ENCODE peak calls at places on chromosomes 13 and 19, in five cellular contexts. P is gastrocnemius medialis, G is H9, F is thoracic aorta, L is pancreas. S is an unnamed sample. For H3K4me1, the result is how much of the 10 kb centered on the place peaks cover.

GRCh38 chr13:30042891-30043630 is 192.6 kb upstream of the UBL3 start:
- DNase-seq in P (no peak), G (no peak), L (no peak), F (no peak), S (no peak)

GRCh38 chr19:42196011-42197001 is 21.2 kb downstream of the DEDD2 start:
- DNase-seq in F (no peak), P (no peak), G (peak), L (no peak), S (no peak)

GRCh38 chr13:106602178-106602577 is 34.2 kb upstream of the ARGLU1 start:
- DNase-seq in P (no peak), L (no peak), G (no peak), F (no peak), S (no peak)

GRCh38 chr13:88031980-88032562 is 360.9 kb downstream of the SLITRK5 start:
- DNase-seq in F (no peak), P (no peak), L (no peak), G (no peak), S (no peak)

GRCh38 chr13:41053384-41053826 is 7.9 kb upstream of the WBP4 start:
- DNase-seq in L (no peak), F (no peak), P (peak), G (no peak), S (peak)

GRCh38 chr13:102856603-102857002 is 10.8 kb downstream of the ERCC5 start:
- DNase-seq in F (no peak), P (peak), G (no peak), L (no peak), S (peak)

GRCh38 chr19:10797078-10797477 is 38.9 kb downstream of the TMED1 start:
- DNase-seq in L (no peak), P (no peak), G (no peak), F (no peak), S (no peak)

GRCh38 chr19:41895745-41896580 is 13.0 kb downstream of the ARHGEF1 start:
- DNase-seq in F (no peak), L (no peak), G (no peak), P (no peak), S (no peak)

GRCh38 chr13:111854403-111854802 is 212.5 kb upstream of the SOX1 start:
- DNase-seq in G (no peak), P (no peak), L (no peak), F (no peak), S (no peak)

GRCh38 chr13:113670541-113670940 is 3.5 kb downstream of the GRK1 start:
- DNase-seq in G (no peak), P (peak), L (no peak), F (no peak), S (no peak)

GRCh38 chr13:50919291-50919690 is 9.7 kb downstream of the RNASEH2B start:
- DNase-seq in P (no peak), G (no peak), F (no peak), L (no peak), S (no peak)

GRCh38 chr19:50702870-50703829 is 16.5 kb downstream of the SHANK1 start:
- DNase-seq in F (no peak), P (no peak), G (no peak), L (peak), S (no peak)

GRCh38 chr19:36182612-36183454 is 30.6 kb upstream of the COX7A1 start:
- DNase-seq in F (no peak), L (no peak), P (no peak), G (peak), S (no peak)

GRCh38 chr13:33132644-33133440 is 116.6 kb downstream of the KL start:
- DNase-seq in F (no peak), P (no peak), G (no peak), L (no peak), S (no peak)

GRCh38 chr13:97076898-97077297 is 82.6 kb upstream of the OXGR1 start:
- DNase-seq in P (no peak), G (no peak), F (no peak), L (no peak), S (no peak)

GRCh38 chr13:112253631-112254030 is 122.5 kb upstream of the SPACA7 start:
- DNase-seq in F (no peak), P (no peak), L (no peak), G (no peak), S (no peak)

GRCh38 chr13:67440240-67440639 is 210.1 kb upstream of the PCDH9 start:
- DNase-seq in F (no peak), G (no peak), L (no peak), P (no peak), S (no peak)

GRCh38 chr13:68145852-68146251 is 915.7 kb upstream of the PCDH9 start:
- DNase-seq in G (no peak), L (no peak), P (no peak), F (no peak), S (no peak)

GRCh38 chr13:44989941-44990340 is 603 bp downstream of the GPALPP1 start:
- DNase-seq in P (no peak), L (no peak), F (no peak), G (no peak), S (no peak)

GRCh38 chr19:11209892-11210655 is 12.7 kb upstream of the KANK2 start:
- DNase-seq in L (no peak), G (no peak), P (no peak), F (no peak), S (no peak)

GRCh38 chr19:42281175-42282035 is 12.4 kb downstream of the CIC start:
- DNase-seq in F (no peak), L (peak), G (peak), P (no peak), S (peak)

GRCh38 chr13:30108913-30109237 is 198.5 kb downstream of the KATNAL1 start:
- DNase-seq in P (no peak), G (no peak), F (no peak), L (peak), S (no peak)

GRCh38 chr19:17944301-17944700 is 11.5 kb downstream of the CCDC124 start:
- DNase-seq in G (no peak), P (no peak), L (no peak), F (no peak), S (no peak)

GRCh38 chr19:3796358-3796757 is 10.2 kb upstream of the MATK start:
- DNase-seq in G (no peak), P (no peak), F (no peak), L (no peak), S (no peak)

GRCh38 chr13:106616729-106617128 is 48.8 kb upstream of the ARGLU1 start:
- DNase-seq in F (no peak), P (no peak), L (no peak), G (no peak), S (no peak)

GRCh38 chr13:91398413-91399188 is at the start of gene GPC5:
- DNase-seq in G (peak), P (peak), F (peak), L (peak), S (peak)

GRCh38 chr19:18156841-18157464 is 4.0 kb downstream of the PIK3R2 start:
- DNase-seq in L (peak), F (no peak), G (no peak), P (peak), S (peak)

GRCh38 chr13:48456546-48456945 is 43.6 kb upstream of the LPAR6 start:
- DNase-seq in L (no peak), P (no peak), G (no peak), F (no peak), S (no peak)

GRCh38 chr13:93226623-93227279 is at the start of gene GPC6:
- DNase-seq in F (no peak), P (no peak), G (peak), L (no peak), S (no peak)

GRCh38 chr19:33386361-33386858 is 12.9 kb downstream of the CEBPG start:
- DNase-seq in L (peak), G (no peak), F (no peak), P (peak), S (no peak)

GRCh38 chr19:29003641-29004409 is 209.1 kb downstream of the UQCRFS1 start:
- DNase-seq in P (no peak), L (no peak), G (no peak), F (no peak), S (no peak)

GRCh38 chr13:112605531-112605990 is 17.6 kb upstream of the TUBGCP3 start:
- DNase-seq in P (no peak), F (no peak), L (no peak), G (no peak), S (no peak)

GRCh38 chr13:42728507-42729180 is 52.7 kb upstream of the FAM216B start:
- DNase-seq in F (no peak), P (no peak), G (no peak), L (no peak), S (no peak)

GRCh38 chr19:21569497-21569870 is 64.1 kb downstream of the ZNF429 start:
- DNase-seq in G (no peak), P (peak), L (no peak), F (no peak), S (peak)

GRCh38 chr19:28727133-28727834 is 485.7 kb downstream of the UQCRFS1 start:
- DNase-seq in P (no peak), L (no peak), G (peak), F (no peak), S (no peak)

DNA sequence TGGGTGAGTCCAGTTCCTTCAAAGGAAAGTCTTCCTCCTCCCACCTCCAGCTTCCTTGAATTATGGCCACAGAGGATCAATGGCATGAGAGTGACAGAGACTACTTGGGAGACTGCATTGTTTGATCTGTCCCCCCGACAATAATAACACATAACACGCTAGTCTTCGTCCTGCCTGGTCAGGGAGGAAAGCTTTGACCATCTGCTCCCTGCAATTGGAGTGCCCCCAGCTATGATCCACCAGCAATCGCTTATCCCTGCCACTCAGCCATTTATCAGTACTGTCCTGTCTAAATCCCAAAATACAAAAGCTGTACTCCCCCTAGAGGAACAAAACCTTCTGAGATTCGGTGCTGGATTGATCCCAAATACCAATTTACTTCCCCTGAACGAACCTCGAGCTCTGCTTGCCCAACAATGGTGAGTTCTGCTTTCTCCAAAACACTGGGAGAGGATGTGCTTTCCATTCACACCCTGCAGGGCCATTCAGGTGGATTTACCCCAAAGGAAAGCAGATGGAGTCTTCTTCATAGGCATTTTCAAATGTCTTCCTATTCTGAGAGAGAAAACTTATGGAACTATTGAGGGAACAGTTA is 466.7 kb downstream of the TSHZ3 start:
- DNase-seq in P (no peak), G (peak), L (no peak), F (no peak), S (no peak)
- H3K27ac ChIP-seq in P (no peak), G (no peak), L (no peak), F (no peak), S (no peak)

DNA sequence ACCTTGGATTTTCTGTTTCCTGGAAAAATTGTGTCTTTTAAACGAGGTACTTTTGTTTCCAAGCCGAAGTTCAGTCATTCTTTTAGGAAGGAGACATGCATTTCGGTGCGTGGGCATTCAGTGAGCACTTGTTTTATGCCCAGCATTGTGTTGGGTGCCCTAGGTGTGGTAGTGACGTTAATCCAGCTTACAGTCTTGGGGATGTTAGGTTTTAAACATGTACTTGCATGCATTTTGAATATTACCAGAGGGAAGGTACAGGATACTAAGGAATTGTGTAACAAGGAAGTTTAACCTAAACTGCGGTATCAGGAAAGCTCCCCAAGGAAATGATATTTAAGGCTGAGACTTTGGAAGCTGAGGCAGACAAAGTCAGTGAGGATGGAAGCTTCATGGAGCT is 66.3 kb downstream of the ARHGAP35 start:
- DNase-seq in P (no peak), F (no peak), L (no peak), G (no peak), S (no peak)
- H3K4me1 ChIP-seq in P (half or more), F (half or more), L (under half), G (under half), S (half or more)

GRCh38 chr19:54453921-54454780 is 5.2 kb downstream of the LENG8 start:
- DNase-seq in F (no peak), P (no peak), G (no peak), L (peak), S (no peak)
- H3K27ac ChIP-seq in F (no peak), P (no peak), G (no peak), L (no peak), S (no peak)

DNA sequence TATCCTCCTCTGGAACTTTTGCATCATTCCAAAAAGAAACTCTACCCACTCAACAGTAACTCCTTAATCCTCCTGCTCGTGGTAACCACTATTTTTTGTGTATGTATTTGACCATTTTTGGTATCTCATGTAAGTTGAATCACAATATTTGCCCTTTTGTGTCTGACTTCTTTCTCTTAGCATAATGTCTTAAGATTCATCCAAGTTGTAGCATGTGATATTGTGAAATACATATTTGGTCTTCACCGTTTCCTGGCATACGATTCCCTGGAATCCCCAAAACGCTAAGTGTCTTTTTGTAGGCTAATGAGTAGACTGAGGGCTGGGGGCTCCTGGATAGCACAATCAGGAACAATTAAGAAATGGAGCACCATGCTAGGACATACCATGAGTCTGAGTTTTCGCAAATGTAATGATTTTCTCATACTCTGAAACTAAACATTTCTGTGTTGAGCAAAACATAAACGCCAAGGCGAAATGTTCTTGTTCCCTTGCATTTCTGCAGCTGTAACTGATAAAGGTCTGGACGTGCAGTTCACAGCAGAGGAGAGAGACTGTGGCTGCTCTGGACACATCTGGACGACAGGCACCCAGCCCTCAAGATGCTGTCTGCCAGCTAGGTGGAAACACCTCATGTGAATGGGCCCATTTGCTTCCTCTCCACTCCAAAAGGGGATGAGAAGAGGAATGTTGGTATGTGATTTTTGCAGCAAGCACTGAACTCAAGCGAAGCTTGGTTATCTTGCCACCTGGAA is 38.4 kb downstream of the BRD4 start:
- DNase-seq in G (no peak), P (no peak), L (no peak), F (no peak), S (no peak)
- H3K4me1 ChIP-seq in G (under half), P (half or more), L (under half), F (half or more), S (half or more)

DNA sequence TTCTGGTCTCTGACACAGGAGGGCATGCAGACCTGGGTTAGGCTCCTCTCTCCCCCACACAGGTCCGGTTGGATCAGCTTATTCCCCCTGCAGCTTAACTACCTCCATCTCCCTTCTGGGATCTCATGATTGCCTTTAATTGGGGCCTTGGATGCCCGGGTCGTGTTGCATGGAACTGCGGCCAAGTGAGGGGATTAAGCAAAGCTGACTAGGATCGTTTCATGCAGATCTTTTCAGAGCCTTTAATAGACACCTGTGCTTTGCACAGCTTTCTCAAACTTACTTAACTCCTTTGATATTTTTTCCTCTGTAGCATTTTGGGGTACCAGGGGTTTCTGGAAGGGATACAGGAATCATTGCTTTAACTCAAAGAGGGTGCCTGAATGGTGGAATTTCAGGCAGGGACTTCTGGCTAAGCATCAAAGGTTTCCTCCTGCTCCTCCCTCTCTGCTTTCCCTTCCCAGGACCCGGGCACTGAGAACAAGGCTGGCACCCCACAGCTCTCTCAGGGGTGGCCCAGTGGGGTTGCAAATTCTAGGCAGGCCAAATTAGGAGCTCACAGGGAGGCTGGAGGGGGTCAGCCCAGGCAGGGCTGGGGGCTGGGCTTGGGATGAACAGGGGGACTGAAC is 477 bp downstream of the NFILZ start:
- DNase-seq in F (no peak), G (no peak), P (no peak), L (no peak), S (no peak)
- H3K27ac ChIP-seq in F (peak), G (no peak), P (no peak), L (peak), S (no peak)

GRCh38 chr19:1412323-1412923 is 5.0 kb downstream of the DAZAP1 start:
- DNase-seq in F (no peak), P (no peak), L (no peak), G (no peak), S (no peak)
- H3K4me1 ChIP-seq in F (half or more), P (half or more), L (half or more), G (under half), S (half or more)

DNA sequence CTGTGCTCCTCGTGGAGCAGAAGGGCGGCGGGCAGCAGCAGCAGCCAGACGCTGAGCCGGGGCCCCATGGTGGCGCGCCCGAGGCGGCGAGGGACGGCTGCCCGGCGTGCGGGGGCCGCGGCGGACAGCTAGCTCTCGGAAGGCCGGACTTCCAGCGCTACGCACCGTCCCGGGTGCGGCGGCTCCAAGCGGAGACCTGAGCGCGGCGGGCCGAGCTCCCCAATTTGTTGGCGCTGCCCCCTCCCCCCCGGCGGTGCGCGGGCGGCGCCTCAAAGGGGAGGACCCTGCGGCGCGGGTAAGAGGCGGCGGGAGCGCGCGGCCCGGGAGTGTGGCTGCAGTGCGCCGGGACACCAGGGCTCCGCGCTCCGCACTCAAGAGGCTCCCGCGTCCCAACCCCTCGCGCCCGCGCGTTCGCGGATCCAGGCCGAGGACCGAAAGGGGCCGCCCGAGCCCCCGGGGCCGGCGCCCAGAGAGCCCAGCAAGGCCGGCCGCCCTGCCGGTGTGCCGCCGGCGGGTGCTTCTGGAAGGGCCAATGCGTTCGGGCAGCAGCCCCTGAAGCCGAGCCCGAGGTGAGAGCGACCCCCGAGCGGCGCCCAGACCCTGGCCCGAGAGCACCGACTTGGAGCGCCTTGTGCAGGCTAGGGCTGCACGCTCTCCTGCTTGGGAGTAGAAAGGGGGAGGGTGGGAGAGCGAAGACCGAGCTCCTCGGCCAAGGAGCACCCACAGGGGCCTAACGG is at the start of the genes COL4A1 and COL4A2:
- DNase-seq in P (peak), L (peak), F (no peak), G (peak), S (peak)
- H3K27ac ChIP-seq in P (peak), L (peak), F (peak), G (no peak), S (peak)

GRCh38 chr19:49496574-49497008 is 357 bp downstream of the RPS11 start:
- DNase-seq in F (no peak), L (no peak), P (no peak), G (no peak), S (no peak)
- H3K4me1 ChIP-seq in F (under half), L (under half), P (under half), G (under half), S (half or more)